ENCODE peak calls at places on chromosomes 11 and 22, in nine cellular contexts. H is A549; S is endodermal cell; X is bronchial epithelial cell; T is AG04450; Y is adrenal gland; W is CD8-positive, alpha-beta T cell; I is IMR-90; A is ascending aorta. M is an unnamed sample.

GRCh38 chr11:65540290-65541092 is 15.6 kb downstream of the SCYL1 start:
- DNase-seq in H (peak; percentile 91), S (peak; percentile 99), X (peak; percentile 66), T (peak; percentile 58), Y (peak; percentile 90), W (peak; percentile 83), I (peak; percentile 82), A (peak; percentile 94), M (peak; percentile 85)

GRCh38 chr22:49784987-49785614 is 42.6 kb downstream of the BRD1 start:
- DNase-seq in H (no peak), S (no peak), X (no peak), T (no peak), Y (no peak), W (no peak), I (no peak), A (no peak), M (no peak)

GRCh38 chr22:47623056-47623739 is 860.7 kb downstream of the TBC1D22A start:
- DNase-seq in H (no peak), S (no peak), X (no peak), T (no peak), Y (no peak), W (no peak), I (no peak), A (no peak), M (no peak)

GRCh38 chr22:44325718-44326548 is 13.2 kb upstream of the SHISAL1 start:
- DNase-seq in H (no peak), S (no peak), X (peak; percentile 13), T (no peak), Y (no peak), W (no peak), I (peak; percentile 64), A (no peak), M (peak; percentile 78)

GRCh38 chr11:69088676-69089146 is 40.0 kb downstream of the TPCN2 start:
- DNase-seq in H (peak; percentile 97), S (peak; percentile 97), X (peak; percentile 67), T (peak; percentile 30), Y (peak; percentile 74), W (peak; percentile 35), I (peak; percentile 76), A (peak; percentile 79), M (peak; percentile 83)

GRCh38 chr11:73384871-73385692 is 8.9 kb downstream of the RELT start:
- DNase-seq in H (no peak), S (no peak), X (no peak), T (no peak), Y (peak; percentile 60), W (no peak), I (no peak), A (peak; percentile 76), M (no peak)

GRCh38 chr11:60973699-60974098 is 2.2 kb downstream of the CD6 start:
- DNase-seq in H (no peak), S (peak; percentile 25), X (no peak), T (no peak), Y (no peak), W (no peak), I (no peak), A (no peak), M (no peak)

GRCh38 chr11:14089690-14090462 is 127.4 kb downstream of the SPON1 start:
- DNase-seq in H (no peak), S (no peak), X (no peak), T (no peak), Y (no peak), W (no peak), I (no peak), A (no peak), M (no peak)

GRCh38 chr22:19641254-19641982 is 72.9 kb upstream of the SEPTIN5 start:
- DNase-seq in H (peak; percentile 36), S (peak; percentile 92), X (peak; percentile 29), T (no peak), Y (no peak), W (no peak), I (no peak), A (peak; percentile 56), M (no peak)

GRCh38 chr11:69444381-69445130 is 36.9 kb upstream of the LINC01488 start:
- DNase-seq in H (no peak), S (peak; percentile 91), X (peak; percentile 88), T (peak; percentile 76), Y (peak; percentile 51), W (no peak), I (peak; percentile 93), A (no peak), M (peak; percentile 95)

GRCh38 chr11:47394322-47395224 is 13.8 kb upstream of the SLC39A13 start:
- DNase-seq in H (no peak), S (peak; percentile 49), X (no peak), T (no peak), Y (peak; percentile 64), W (peak; percentile 55), I (peak; percentile 20), A (peak; percentile 80), M (no peak)
- H3K4me3 ChIP-seq in H (no peak overlapping the region), S (no peak overlapping the region), X (no peak overlapping the region), T (no peak overlapping the region), Y (no peak overlapping the region), W (peak overlapping the region; percentile 50), I (no peak overlapping the region), A (peak overlapping the region; percentile 11), M (no peak overlapping the region)

GRCh38 chr22:32476804-32477203 is 2.2 kb downstream of the FBXO7 start:
- DNase-seq in H (no peak), S (no peak), X (no peak), T (no peak), Y (no peak), W (no peak), I (no peak), A (no peak), M (no peak)

GRCh38 chr22:32473388-32473952 is 1.1 kb upstream of the FBXO7 start:
- DNase-seq in H (peak; percentile 12), S (peak; percentile 57), X (peak; percentile 71), T (peak; percentile 44), Y (peak; percentile 20), W (no peak), I (peak; percentile 70), A (no peak), M (peak; percentile 82)

GRCh38 chr22:32475428-32476010 is 908 bp downstream of the FBXO7 start:
- DNase-seq in H (no peak), S (peak; percentile 66), X (peak; percentile 61), T (no peak), Y (peak; percentile 50), W (peak; percentile 18), I (no peak), A (peak; percentile 67), M (peak; percentile 69)

GRCh38 chr22:32476286-32476685 is 1.7 kb downstream of the FBXO7 start:
- DNase-seq in H (no peak), S (no peak), X (no peak), T (no peak), Y (no peak), W (no peak), I (no peak), A (no peak), M (peak; percentile 4)

DNA sequence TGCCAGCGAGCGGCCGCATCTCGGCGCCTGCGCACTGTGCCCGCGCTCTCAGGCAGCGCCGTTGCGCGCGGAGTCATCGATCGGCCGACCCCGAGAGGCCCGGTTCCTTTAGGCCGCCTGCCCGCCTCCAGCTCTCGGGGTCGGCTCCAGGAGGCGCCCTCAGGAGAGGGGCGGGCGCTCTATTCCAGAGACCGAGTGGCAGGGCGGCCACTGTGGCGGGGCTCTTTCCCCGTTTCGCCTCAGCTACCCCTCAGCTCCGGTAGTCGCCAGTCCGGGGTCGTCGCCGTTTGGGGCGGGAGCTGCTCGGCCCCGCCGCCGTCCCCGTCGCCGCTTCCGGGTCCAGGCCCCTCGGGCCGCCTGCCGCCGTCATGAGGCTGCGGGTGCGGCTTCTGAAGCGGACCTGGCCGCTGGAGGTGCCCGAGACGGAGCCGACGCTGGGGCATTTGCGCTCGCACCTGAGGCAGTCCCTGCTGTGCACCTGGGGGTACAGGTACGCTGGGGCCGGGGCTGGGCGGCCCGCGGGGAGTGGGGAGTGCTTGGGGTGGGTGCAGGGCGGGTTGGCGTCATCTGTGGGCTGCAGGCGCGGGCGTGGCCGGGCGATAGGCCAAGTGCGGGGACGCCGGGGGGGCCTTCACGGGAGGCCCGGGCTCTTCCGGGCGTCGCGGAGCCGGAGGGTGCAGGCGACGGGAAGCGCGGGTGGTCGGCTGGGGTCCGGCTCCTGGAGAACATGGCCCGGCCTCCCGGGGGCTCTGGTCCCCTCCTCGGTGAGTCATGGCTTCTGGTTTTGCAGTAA is at the start of gene FBXO7:
- DNase-seq in H (peak; percentile 40), S (peak; percentile 96), X (peak; percentile 65), T (peak; percentile 79), Y (peak; percentile 95), W (peak; percentile 78), I (peak; percentile 90), A (peak; percentile 95), M (peak; percentile 90)
- TF ChIP-seq CTCF in H (no peak), S (peak; percentile 74), X (peak; percentile 35), T (peak; percentile 40), Y (peak; percentile 24), W (peak; percentile 23), I (peak; percentile 59), A (peak; percentile 26), M (peak; percentile 25)

GRCh38 chr22:28741758-28742561 is at the start of the genes CHEK2 and HSCB:
- DNase-seq in H (peak; percentile 89), S (peak; percentile 100), X (peak; percentile 95), T (peak; percentile 95), Y (peak; percentile 99), W (peak; percentile 94), I (peak; percentile 99), A (peak; percentile 99), M (peak; percentile 99)

GRCh38 chr22:28741200-28741757 is 341 bp downstream of the CHEK2 start:
- DNase-seq in H (no peak), S (no peak), X (no peak), T (no peak), Y (no peak), W (no peak), I (no peak), A (no peak), M (no peak)

GRCh38 chr22:28743852-28744251 is 2.0 kb downstream of the HSCB start:
- DNase-seq in H (no peak), S (no peak), X (no peak), T (no peak), Y (no peak), W (no peak), I (no peak), A (no peak), M (no peak)

DNA sequence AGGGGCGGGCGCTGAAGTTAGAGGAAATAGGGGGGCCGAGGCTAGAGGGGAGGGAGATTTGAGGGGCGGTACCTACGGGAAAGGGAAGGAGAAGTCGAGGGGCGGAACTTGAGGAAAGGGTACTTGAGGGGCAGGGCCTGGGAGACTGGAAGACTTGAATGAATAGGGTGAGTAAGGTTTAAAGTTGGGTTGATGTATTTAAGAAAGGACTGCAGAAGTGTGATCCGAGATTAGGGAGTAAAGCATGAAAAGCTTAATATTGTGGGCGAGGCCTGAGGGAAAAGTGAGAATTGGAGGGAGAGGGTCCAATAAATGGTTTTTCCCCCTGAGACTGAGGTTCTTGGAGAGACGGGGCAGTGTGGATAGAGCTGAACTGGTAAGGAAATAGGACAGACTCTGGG is 723 bp downstream of the HSCB start:
- DNase-seq in H (no peak), S (no peak), X (no peak), T (no peak), Y (no peak), W (no peak), I (no peak), A (no peak), M (no peak)
- H3K4me3 ChIP-seq in H (peak overlapping the region; percentile 92), S (peak overlapping the region; percentile 84), X (peak overlapping the region; percentile 76), T (peak overlapping the region; percentile 88), Y (peak overlapping the region; percentile 82), W (peak overlapping the region; percentile 85), I (peak overlapping the region; percentile 73), A (peak overlapping the region; percentile 98), M (peak overlapping the region; percentile 91)

DNA sequence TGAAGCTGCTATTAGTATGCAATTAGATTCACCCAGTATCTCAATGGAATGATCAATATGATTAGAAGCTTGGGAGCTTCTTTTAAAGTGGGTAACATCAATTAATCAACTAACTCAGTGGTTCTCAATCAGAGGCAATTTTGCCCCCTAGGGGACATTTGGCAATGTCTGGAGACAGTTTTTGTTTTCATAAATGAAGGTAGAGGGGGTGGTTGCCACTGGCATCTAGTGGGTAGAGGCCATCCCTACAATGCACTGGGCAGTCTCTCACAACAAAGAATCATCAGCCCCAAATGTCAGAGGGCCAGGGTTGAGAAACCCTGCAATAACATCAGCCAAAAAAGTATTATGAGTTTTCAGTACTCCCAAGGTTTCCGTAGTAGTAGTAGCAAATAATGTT is 5.9 kb upstream of the AMOTL1 start:
- DNase-seq in H (no peak), S (no peak), X (no peak), T (no peak), Y (no peak), W (no peak), I (no peak), A (no peak), M (no peak)
- TF ChIP-seq CTCF in H (peak; percentile 54), S (peak; percentile 68), X (peak; percentile 38), T (peak; percentile 40), Y (peak; percentile 30), W (peak; percentile 24), I (peak; percentile 36), A (no peak), M (no peak)